ENCODE peak calls at places on chromosomes 1 and 21, in eight cellular contexts. One of them, this sample, is unnamed.

GRCh38 chr1:205321109-205321958 is at the start of gene NUAK2:
- DNase-seq in stimulated activated CD4-positive, alpha-beta T cell treated with anti-CD3 and anti-CD28 coated beads, TNF-alpha, amount 100 ng/mL, for 4 hours: peak; percentile 82
- DNase-seq in endothelial cell of umbilical vein: peak; percentile 89
- DNase-seq in HFF-Myc: peak; percentile 48
- DNase-seq in thoracic aorta: peak; percentile 58
- DNase-seq in NCI-H1092: peak; percentile 96
- DNase-seq in T follicular helper cell: peak; percentile 82
- DNase-seq in head of caudate nucleus: peak; percentile 93
- DNase-seq in this sample: peak; percentile 88

GRCh38 chr1:29688477-29689365 is 452.4 kb downstream of the PTPRU start:
- DNase-seq in endothelial cell of umbilical vein: peak; percentile 56
- DNase-seq in HFF-Myc: no peak
- DNase-seq in stimulated activated CD4-positive, alpha-beta T cell treated with anti-CD3 and anti-CD28 coated beads, TNF-alpha, amount 100 ng/mL, for 4 hours: no peak
- DNase-seq in thoracic aorta: no peak
- DNase-seq in T follicular helper cell: no peak
- DNase-seq in head of caudate nucleus: peak; percentile 74
- DNase-seq in NCI-H1092: no peak
- DNase-seq in this sample: no peak

GRCh38 chr1:3013371-3014038 is 7.8 kb upstream of the ACTRT2 start:
- DNase-seq in HFF-Myc: no peak
- DNase-seq in head of caudate nucleus: peak; percentile 3
- DNase-seq in endothelial cell of umbilical vein: no peak
- DNase-seq in stimulated activated CD4-positive, alpha-beta T cell treated with anti-CD3 and anti-CD28 coated beads, TNF-alpha, amount 100 ng/mL, for 4 hours: no peak
- DNase-seq in NCI-H1092: no peak
- DNase-seq in T follicular helper cell: no peak
- DNase-seq in thoracic aorta: no peak
- DNase-seq in this sample: no peak

GRCh38 chr1:213274140-213274539 is 223.1 kb downstream of the RPS6KC1 start:
- DNase-seq in endothelial cell of umbilical vein: peak; percentile 6
- DNase-seq in head of caudate nucleus: no peak
- DNase-seq in thoracic aorta: no peak
- DNase-seq in T follicular helper cell: no peak
- DNase-seq in HFF-Myc: peak; percentile 16
- DNase-seq in stimulated activated CD4-positive, alpha-beta T cell treated with anti-CD3 and anti-CD28 coated beads, TNF-alpha, amount 100 ng/mL, for 4 hours: no peak
- DNase-seq in NCI-H1092: no peak
- DNase-seq in this sample: no peak

GRCh38 chr1:209319549-209319948 is 264.0 kb upstream of the CAMK1G start:
- DNase-seq in stimulated activated CD4-positive, alpha-beta T cell treated with anti-CD3 and anti-CD28 coated beads, TNF-alpha, amount 100 ng/mL, for 4 hours: no peak
- DNase-seq in HFF-Myc: no peak
- DNase-seq in endothelial cell of umbilical vein: no peak
- DNase-seq in NCI-H1092: no peak
- DNase-seq in head of caudate nucleus: no peak
- DNase-seq in T follicular helper cell: no peak
- DNase-seq in thoracic aorta: no peak
- DNase-seq in this sample: no peak

GRCh38 chr1:203781962-203782361 is 13.5 kb upstream of the ZBED6 start:
- DNase-seq in NCI-H1092: no peak
- DNase-seq in HFF-Myc: no peak
- DNase-seq in endothelial cell of umbilical vein: no peak
- DNase-seq in head of caudate nucleus: no peak
- DNase-seq in stimulated activated CD4-positive, alpha-beta T cell treated with anti-CD3 and anti-CD28 coated beads, TNF-alpha, amount 100 ng/mL, for 4 hours: no peak
- DNase-seq in T follicular helper cell: no peak
- DNase-seq in thoracic aorta: no peak
- DNase-seq in this sample: no peak

GRCh38 chr1:88737338-88737927 is 53.4 kb downstream of the PKN2 start:
- DNase-seq in thoracic aorta: no peak
- DNase-seq in stimulated activated CD4-positive, alpha-beta T cell treated with anti-CD3 and anti-CD28 coated beads, TNF-alpha, amount 100 ng/mL, for 4 hours: no peak
- DNase-seq in HFF-Myc: no peak
- DNase-seq in NCI-H1092: no peak
- DNase-seq in T follicular helper cell: no peak
- DNase-seq in endothelial cell of umbilical vein: no peak
- DNase-seq in head of caudate nucleus: no peak
- DNase-seq in this sample: no peak

GRCh38 chr1:145977016-145977415 is 12.5 kb downstream of the POLR3GL start:
- DNase-seq in stimulated activated CD4-positive, alpha-beta T cell treated with anti-CD3 and anti-CD28 coated beads, TNF-alpha, amount 100 ng/mL, for 4 hours: no peak
- DNase-seq in head of caudate nucleus: no peak
- DNase-seq in endothelial cell of umbilical vein: no peak
- DNase-seq in HFF-Myc: no peak
- DNase-seq in T follicular helper cell: no peak
- DNase-seq in NCI-H1092: no peak
- DNase-seq in thoracic aorta: no peak
- DNase-seq in this sample: no peak

GRCh38 chr1:36350659-36351171 is 27.3 kb upstream of the EVA1B start:
- DNase-seq in T follicular helper cell: peak; percentile 33
- DNase-seq in stimulated activated CD4-positive, alpha-beta T cell treated with anti-CD3 and anti-CD28 coated beads, TNF-alpha, amount 100 ng/mL, for 4 hours: peak; percentile 42
- DNase-seq in NCI-H1092: no peak
- DNase-seq in HFF-Myc: no peak
- DNase-seq in head of caudate nucleus: no peak
- DNase-seq in endothelial cell of umbilical vein: peak; percentile 85
- DNase-seq in thoracic aorta: peak; percentile 60
- DNase-seq in this sample: peak; percentile 49

GRCh38 chr21:44006017-44006624 is 6.0 kb upstream of the TRAPPC10 start:
- DNase-seq in HFF-Myc: no peak
- DNase-seq in stimulated activated CD4-positive, alpha-beta T cell treated with anti-CD3 and anti-CD28 coated beads, TNF-alpha, amount 100 ng/mL, for 4 hours: no peak
- DNase-seq in T follicular helper cell: no peak
- DNase-seq in head of caudate nucleus: no peak
- DNase-seq in thoracic aorta: no peak
- DNase-seq in NCI-H1092: no peak
- DNase-seq in endothelial cell of umbilical vein: peak; percentile 56
- DNase-seq in this sample: no peak

GRCh38 chr21:29626787-29627470 is 312.9 kb downstream of the GRIK1 start:
- DNase-seq in NCI-H1092: no peak
- DNase-seq in thoracic aorta: no peak
- DNase-seq in T follicular helper cell: no peak
- DNase-seq in head of caudate nucleus: no peak
- DNase-seq in endothelial cell of umbilical vein: no peak
- DNase-seq in HFF-Myc: no peak
- DNase-seq in stimulated activated CD4-positive, alpha-beta T cell treated with anti-CD3 and anti-CD28 coated beads, TNF-alpha, amount 100 ng/mL, for 4 hours: no peak
- DNase-seq in this sample: no peak

GRCh38 chr1:96865731-96866684 is 144.4 kb downstream of the PTBP2 start:
- DNase-seq in stimulated activated CD4-positive, alpha-beta T cell treated with anti-CD3 and anti-CD28 coated beads, TNF-alpha, amount 100 ng/mL, for 4 hours: no peak
- DNase-seq in HFF-Myc: peak; percentile 90
- DNase-seq in NCI-H1092: no peak
- DNase-seq in T follicular helper cell: no peak
- DNase-seq in endothelial cell of umbilical vein: peak; percentile 81
- DNase-seq in head of caudate nucleus: no peak
- DNase-seq in thoracic aorta: no peak
- DNase-seq in this sample: peak; percentile 43

GRCh38 chr21:25709684-25710265 is 24.9 kb downstream of the ATP5PF start:
- DNase-seq in head of caudate nucleus: no peak
- DNase-seq in HFF-Myc: no peak
- DNase-seq in T follicular helper cell: no peak
- DNase-seq in endothelial cell of umbilical vein: no peak
- DNase-seq in thoracic aorta: no peak
- DNase-seq in NCI-H1092: no peak
- DNase-seq in stimulated activated CD4-positive, alpha-beta T cell treated with anti-CD3 and anti-CD28 coated beads, TNF-alpha, amount 100 ng/mL, for 4 hours: no peak
- DNase-seq in this sample: no peak

This sample was measured in lower leg skin.